ENCODE peak calls at places on chromosomes 11 and 22, in four cellular contexts. One of them, this sample, is unnamed.

GRCh38 chr11:19946681-19947080 is 213.6 kb downstream of the DBX1 start:
- DNase-seq in AML-193: no peak
- DNase-seq in LoVo: no peak
- DNase-seq in activated effector memory CD4-positive, alpha-beta T cell treated with anti-CD3 and anti-CD28 coated beads, Interleukin-2, amount 50 U/mL, for 16 hours: no peak
- DNase-seq in this sample: no peak

GRCh38 chr22:42929838-42930155 is 72.7 kb upstream of the ARFGAP3 start:
- DNase-seq in AML-193: no peak
- DNase-seq in LoVo: no peak
- DNase-seq in activated effector memory CD4-positive, alpha-beta T cell treated with anti-CD3 and anti-CD28 coated beads, Interleukin-2, amount 50 U/mL, for 16 hours: no peak
- DNase-seq in this sample: no peak

GRCh38 chr22:17570851-17571631 is 7.7 kb downstream of the SLC25A18 start:
- DNase-seq in AML-193: no peak
- DNase-seq in LoVo: no peak
- DNase-seq in activated effector memory CD4-positive, alpha-beta T cell treated with anti-CD3 and anti-CD28 coated beads, Interleukin-2, amount 50 U/mL, for 16 hours: no peak
- DNase-seq in this sample: peak

GRCh38 chr11:12631651-12632050 is 42.6 kb upstream of the TEAD1 start:
- DNase-seq in AML-193: no peak
- DNase-seq in LoVo: no peak
- DNase-seq in activated effector memory CD4-positive, alpha-beta T cell treated with anti-CD3 and anti-CD28 coated beads, Interleukin-2, amount 50 U/mL, for 16 hours: no peak
- DNase-seq in this sample: peak

GRCh38 chr11:67120456-67120855 is 1.4 kb downstream of the KDM2A start:
- DNase-seq in AML-193: no peak
- DNase-seq in LoVo: no peak
- DNase-seq in activated effector memory CD4-positive, alpha-beta T cell treated with anti-CD3 and anti-CD28 coated beads, Interleukin-2, amount 50 U/mL, for 16 hours: no peak
- DNase-seq in this sample: no peak

GRCh38 chr11:34775417-34775888 is 140.7 kb downstream of the APIP start:
- DNase-seq in AML-193: no peak
- DNase-seq in LoVo: no peak
- DNase-seq in activated effector memory CD4-positive, alpha-beta T cell treated with anti-CD3 and anti-CD28 coated beads, Interleukin-2, amount 50 U/mL, for 16 hours: no peak
- DNase-seq in this sample: no peak

GRCh38 chr11:119476666-119477331 is 53.8 kb upstream of the THY1 start:
- DNase-seq in AML-193: no peak
- DNase-seq in LoVo: no peak
- DNase-seq in activated effector memory CD4-positive, alpha-beta T cell treated with anti-CD3 and anti-CD28 coated beads, Interleukin-2, amount 50 U/mL, for 16 hours: peak
- DNase-seq in this sample: no peak

GRCh38 chr11:14645247-14645912 is 1.8 kb downstream of the PDE3B start:
- DNase-seq in AML-193: peak
- DNase-seq in LoVo: no peak
- DNase-seq in activated effector memory CD4-positive, alpha-beta T cell treated with anti-CD3 and anti-CD28 coated beads, Interleukin-2, amount 50 U/mL, for 16 hours: no peak
- DNase-seq in this sample: no peak

GRCh38 chr11:114141863-114142590 is 82.5 kb downstream of the ZBTB16 start:
- DNase-seq in AML-193: no peak
- DNase-seq in LoVo: no peak
- DNase-seq in activated effector memory CD4-positive, alpha-beta T cell treated with anti-CD3 and anti-CD28 coated beads, Interleukin-2, amount 50 U/mL, for 16 hours: no peak
- DNase-seq in this sample: no peak

GRCh38 chr11:73288873-73289707 is 17.0 kb downstream of the P2RY6 start:
- DNase-seq in AML-193: peak
- DNase-seq in LoVo: peak
- DNase-seq in activated effector memory CD4-positive, alpha-beta T cell treated with anti-CD3 and anti-CD28 coated beads, Interleukin-2, amount 50 U/mL, for 16 hours: peak
- DNase-seq in this sample: peak

GRCh38 chr11:125874556-125875124 is 12.8 kb upstream of the HYLS1 start:
- DNase-seq in AML-193: peak
- DNase-seq in LoVo: peak
- DNase-seq in activated effector memory CD4-positive, alpha-beta T cell treated with anti-CD3 and anti-CD28 coated beads, Interleukin-2, amount 50 U/mL, for 16 hours: peak
- DNase-seq in this sample: peak

GRCh38 chr11:64331569-64332371 is 8.2 kb upstream of the CCDC88B start:
- DNase-seq in AML-193: peak
- DNase-seq in LoVo: peak
- DNase-seq in activated effector memory CD4-positive, alpha-beta T cell treated with anti-CD3 and anti-CD28 coated beads, Interleukin-2, amount 50 U/mL, for 16 hours: peak
- DNase-seq in this sample: peak

GRCh38 chr11:42901084-42901483 is 410.7 kb upstream of the API5 start:
- DNase-seq in AML-193: no peak
- DNase-seq in LoVo: no peak
- DNase-seq in activated effector memory CD4-positive, alpha-beta T cell treated with anti-CD3 and anti-CD28 coated beads, Interleukin-2, amount 50 U/mL, for 16 hours: no peak
- DNase-seq in this sample: no peak

GRCh38 chr11:118156531-118157185 is 4.0 kb upstream of the SCN4B start:
- DNase-seq in AML-193: no peak
- DNase-seq in LoVo: no peak
- DNase-seq in activated effector memory CD4-positive, alpha-beta T cell treated with anti-CD3 and anti-CD28 coated beads, Interleukin-2, amount 50 U/mL, for 16 hours: no peak
- DNase-seq in this sample: no peak

GRCh38 chr11:44014968-44015623 is 32.7 kb upstream of the ACCSL start:
- DNase-seq in AML-193: no peak
- DNase-seq in LoVo: no peak
- DNase-seq in activated effector memory CD4-positive, alpha-beta T cell treated with anti-CD3 and anti-CD28 coated beads, Interleukin-2, amount 50 U/mL, for 16 hours: no peak
- DNase-seq in this sample: no peak

GRCh38 chr11:118364956-118365615 is 5.7 kb downstream of the UBE4A start:
- DNase-seq in AML-193: no peak
- DNase-seq in LoVo: no peak
- DNase-seq in activated effector memory CD4-positive, alpha-beta T cell treated with anti-CD3 and anti-CD28 coated beads, Interleukin-2, amount 50 U/mL, for 16 hours: no peak
- DNase-seq in this sample: no peak

GRCh38 chr22:48675828-48676145 is 1151.9 kb downstream of the BRD1 start:
- DNase-seq in AML-193: no peak
- DNase-seq in LoVo: no peak
- DNase-seq in activated effector memory CD4-positive, alpha-beta T cell treated with anti-CD3 and anti-CD28 coated beads, Interleukin-2, amount 50 U/mL, for 16 hours: no peak
- DNase-seq in this sample: no peak

GRCh38 chr11:8480858-8481257 is 113.2 kb downstream of the STK33 start:
- DNase-seq in AML-193: no peak
- DNase-seq in LoVo: no peak
- DNase-seq in activated effector memory CD4-positive, alpha-beta T cell treated with anti-CD3 and anti-CD28 coated beads, Interleukin-2, amount 50 U/mL, for 16 hours: no peak
- DNase-seq in this sample: no peak

GRCh38 chr11:122781378-122782040 is 56.8 kb upstream of the CRTAM start:
- DNase-seq in AML-193: peak
- DNase-seq in LoVo: peak
- DNase-seq in activated effector memory CD4-positive, alpha-beta T cell treated with anti-CD3 and anti-CD28 coated beads, Interleukin-2, amount 50 U/mL, for 16 hours: peak
- DNase-seq in this sample: peak

GRCh38 chr11:28086569-28086968 is 21.4 kb downstream of the KIF18A start:
- DNase-seq in AML-193: no peak
- DNase-seq in LoVo: no peak
- DNase-seq in activated effector memory CD4-positive, alpha-beta T cell treated with anti-CD3 and anti-CD28 coated beads, Interleukin-2, amount 50 U/mL, for 16 hours: no peak
- DNase-seq in this sample: no peak

GRCh38 chr22:17779286-17780115 is 5.2 kb upstream of the BID start:
- DNase-seq in AML-193: no peak
- DNase-seq in LoVo: no peak
- DNase-seq in activated effector memory CD4-positive, alpha-beta T cell treated with anti-CD3 and anti-CD28 coated beads, Interleukin-2, amount 50 U/mL, for 16 hours: no peak
- DNase-seq in this sample: no peak

GRCh38 chr22:47395481-47395880 is 633.0 kb downstream of the TBC1D22A start:
- DNase-seq in AML-193: no peak
- DNase-seq in LoVo: no peak
- DNase-seq in activated effector memory CD4-positive, alpha-beta T cell treated with anti-CD3 and anti-CD28 coated beads, Interleukin-2, amount 50 U/mL, for 16 hours: peak
- DNase-seq in this sample: no peak

GRCh38 chr11:69553416-69554357 is 72.2 kb downstream of the LINC01488 start:
- DNase-seq in AML-193: no peak
- DNase-seq in LoVo: no peak
- DNase-seq in activated effector memory CD4-positive, alpha-beta T cell treated with anti-CD3 and anti-CD28 coated beads, Interleukin-2, amount 50 U/mL, for 16 hours: peak
- DNase-seq in this sample: no peak

GRCh38 chr22:39300198-39300830 is 19.1 kb downstream of the RPL3 start:
- DNase-seq in AML-193: peak
- DNase-seq in LoVo: no peak
- DNase-seq in activated effector memory CD4-positive, alpha-beta T cell treated with anti-CD3 and anti-CD28 coated beads, Interleukin-2, amount 50 U/mL, for 16 hours: no peak
- DNase-seq in this sample: no peak

GRCh38 chr11:68177877-68178276 is 35.2 kb downstream of the KMT5B start:
- DNase-seq in AML-193: no peak
- DNase-seq in LoVo: no peak
- DNase-seq in activated effector memory CD4-positive, alpha-beta T cell treated with anti-CD3 and anti-CD28 coated beads, Interleukin-2, amount 50 U/mL, for 16 hours: no peak
- DNase-seq in this sample: no peak

GRCh38 chr22:27642104-27642800 is 159.3 kb downstream of the MN1 start:
- DNase-seq in AML-193: no peak
- DNase-seq in LoVo: no peak
- DNase-seq in activated effector memory CD4-positive, alpha-beta T cell treated with anti-CD3 and anti-CD28 coated beads, Interleukin-2, amount 50 U/mL, for 16 hours: peak
- DNase-seq in this sample: no peak

GRCh38 chr11:59224419-59224928 is 11.7 kb upstream of the MPEG1 start:
- DNase-seq in AML-193: peak
- DNase-seq in LoVo: no peak
- DNase-seq in activated effector memory CD4-positive, alpha-beta T cell treated with anti-CD3 and anti-CD28 coated beads, Interleukin-2, amount 50 U/mL, for 16 hours: no peak
- DNase-seq in this sample: no peak

GRCh38 chr11:131412061-131412460 is 41.6 kb downstream of the NTM start:
- DNase-seq in AML-193: no peak
- DNase-seq in LoVo: no peak
- DNase-seq in activated effector memory CD4-positive, alpha-beta T cell treated with anti-CD3 and anti-CD28 coated beads, Interleukin-2, amount 50 U/mL, for 16 hours: no peak
- DNase-seq in this sample: no peak

GRCh38 chr22:21587803-21588611 is 20.5 kb downstream of the UBE2L3 start:
- DNase-seq in AML-193: no peak
- DNase-seq in LoVo: no peak
- DNase-seq in activated effector memory CD4-positive, alpha-beta T cell treated with anti-CD3 and anti-CD28 coated beads, Interleukin-2, amount 50 U/mL, for 16 hours: peak
- DNase-seq in this sample: no peak

GRCh38 chr11:27055065-27055682 is 14.6 kb downstream of the BBOX1 start:
- DNase-seq in AML-193: no peak
- DNase-seq in LoVo: peak
- DNase-seq in activated effector memory CD4-positive, alpha-beta T cell treated with anti-CD3 and anti-CD28 coated beads, Interleukin-2, amount 50 U/mL, for 16 hours: no peak
- DNase-seq in this sample: peak

GRCh38 chr11:2781413-2782274 is 81.8 kb upstream of the KCNQ1OT1 start:
- DNase-seq in AML-193: no peak
- DNase-seq in LoVo: no peak
- DNase-seq in activated effector memory CD4-positive, alpha-beta T cell treated with anti-CD3 and anti-CD28 coated beads, Interleukin-2, amount 50 U/mL, for 16 hours: no peak
- DNase-seq in this sample: no peak

GRCh38 chr22:47171441-47172221 is 409.2 kb downstream of the TBC1D22A start:
- DNase-seq in AML-193: no peak
- DNase-seq in LoVo: no peak
- DNase-seq in activated effector memory CD4-positive, alpha-beta T cell treated with anti-CD3 and anti-CD28 coated beads, Interleukin-2, amount 50 U/mL, for 16 hours: peak
- DNase-seq in this sample: no peak

GRCh38 chr11:17593466-17594245 is 46.6 kb downstream of the OTOG start:
- DNase-seq in AML-193: no peak
- DNase-seq in LoVo: no peak
- DNase-seq in activated effector memory CD4-positive, alpha-beta T cell treated with anti-CD3 and anti-CD28 coated beads, Interleukin-2, amount 50 U/mL, for 16 hours: peak
- DNase-seq in this sample: no peak

GRCh38 chr11:68750197-68750987 is 928 bp downstream of the TESMIN start:
- DNase-seq in AML-193: no peak
- DNase-seq in LoVo: no peak
- DNase-seq in activated effector memory CD4-positive, alpha-beta T cell treated with anti-CD3 and anti-CD28 coated beads, Interleukin-2, amount 50 U/mL, for 16 hours: peak
- DNase-seq in this sample: no peak

GRCh38 chr11:74543991-74544390 is 48.4 kb upstream of the POLD3 start:
- DNase-seq in AML-193: no peak
- DNase-seq in LoVo: no peak
- DNase-seq in activated effector memory CD4-positive, alpha-beta T cell treated with anti-CD3 and anti-CD28 coated beads, Interleukin-2, amount 50 U/mL, for 16 hours: no peak
- DNase-seq in this sample: no peak

GRCh38 chr22:25419247-25420113 is 145.0 kb upstream of the GRK3 start:
- DNase-seq in AML-193: peak
- DNase-seq in LoVo: no peak
- DNase-seq in activated effector memory CD4-positive, alpha-beta T cell treated with anti-CD3 and anti-CD28 coated beads, Interleukin-2, amount 50 U/mL, for 16 hours: no peak
- DNase-seq in this sample: no peak

This sample was measured in epithelial cell of proximal tubule.